ENCODE peak calls at places on chromosomes 12 and 14, in ten cellular contexts. K, L, W, U, O, F, S, E, G and Y are unnamed samples. For H3K4me1, the result is how much of the 10 kb centered on the place peaks cover.

GRCh38 chr12:67633708-67634107 is 14.8 kb upstream of the DYRK2 start:
- DNase-seq in E (no peak), U (no peak), G (no peak), S (no peak), K (no peak), W (no peak), L (no peak), O (peak), F (no peak), Y (peak)

GRCh38 chr12:110171636-110172035 is 47.5 kb downstream of the IFT81 start:
- DNase-seq in S (no peak), O (no peak), W (no peak), U (no peak), F (no peak), E (no peak), K (no peak), G (no peak), L (no peak), Y (no peak)

GRCh38 chr14:87944987-87945604 is 47.9 kb downstream of the GALC start:
- DNase-seq in F (peak), L (peak), E (no peak), S (peak), U (peak), K (peak), W (peak), G (no peak), O (no peak), Y (no peak)

GRCh38 chr14:100879782-100880181 is 23.7 kb downstream of the RTL1 start:
- DNase-seq in G (peak), F (no peak), K (no peak), W (no peak), U (no peak), E (no peak), S (no peak), L (no peak), O (no peak), Y (no peak)

GRCh38 chr14:58844544-58844943 is 206.8 kb downstream of the DACT1 start:
- DNase-seq in S (no peak), O (no peak), U (no peak), L (no peak), W (no peak), E (no peak), F (no peak), K (no peak), G (no peak), Y (no peak)

GRCh38 chr12:47124451-47124850 is 44.7 kb upstream of the AMIGO2 start:
- DNase-seq in E (no peak), O (no peak), U (no peak), L (no peak), G (no peak), F (no peak), S (peak), W (no peak), K (peak), Y (no peak)

GRCh38 chr12:31117203-31118011 is 43.7 kb downstream of the DDX11 start:
- DNase-seq in S (peak), E (no peak), F (peak), O (peak), G (no peak), U (peak), K (peak), W (peak), L (peak), Y (no peak)

GRCh38 chr14:101839236-101839635 is 77.7 kb downstream of the PPP2R5C start:
- DNase-seq in L (no peak), S (no peak), K (no peak), W (no peak), F (no peak), O (peak), G (no peak), E (peak), U (peak), Y (no peak)

GRCh38 chr14:64628940-64629403 is 75.3 kb upstream of the PLEKHG3 start:
- DNase-seq in E (no peak), W (no peak), K (peak), G (no peak), L (no peak), U (no peak), S (peak), F (peak), O (peak), Y (no peak)

GRCh38 chr14:50059773-50060629 is 56.4 kb downstream of the VCPKMT start:
- DNase-seq in K (no peak), W (no peak), G (no peak), U (no peak), L (no peak), E (no peak), S (no peak), O (no peak), F (no peak), Y (no peak)

GRCh38 chr12:108560321-108560721 is 652 bp downstream of the SART3 start:
- DNase-seq in K (peak), O (no peak), L (no peak), F (no peak), U (no peak), W (no peak), S (peak), G (no peak), E (no peak), Y (no peak)

GRCh38 chr14:83164591-83164990 is 1630.9 kb upstream of the SEL1L start:
- DNase-seq in W (no peak), E (no peak), O (no peak), F (no peak), L (no peak), G (no peak), K (no peak), S (no peak), U (no peak), Y (no peak)

GRCh38 chr14:50615566-50615965 is 52.5 kb downstream of the SAV1 start:
- DNase-seq in G (no peak), L (no peak), S (no peak), E (no peak), K (no peak), O (no peak), U (no peak), F (no peak), W (no peak), Y (no peak)

GRCh38 chr12:29316772-29317171 is 64.2 kb downstream of the ERGIC2 start:
- DNase-seq in E (no peak), U (no peak), L (no peak), S (peak), K (peak), O (no peak), F (no peak), W (peak), G (no peak), Y (no peak)

GRCh38 chr12:49905718-49906314 is 2.1 kb upstream of the FAIM2 start:
- DNase-seq in W (no peak), F (no peak), L (no peak), S (no peak), E (no peak), G (no peak), O (no peak), K (no peak), U (no peak), Y (no peak)

GRCh38 chr14:65824285-65824977 is 411.9 kb downstream of the FUT8 start:
- DNase-seq in O (peak), E (peak), G (no peak), F (peak), U (peak), K (peak), S (peak), L (peak), W (peak), Y (peak)

GRCh38 chr14:54625158-54625557 is 58.2 kb downstream of the SAMD4A start:
- DNase-seq in K (no peak), G (no peak), S (peak), F (no peak), O (no peak), L (no peak), E (no peak), W (no peak), U (no peak), Y (no peak)

GRCh38 chr14:23653046-23653445 is 16.9 kb downstream of the DHRS2 start:
- DNase-seq in K (no peak), G (no peak), W (no peak), O (no peak), U (no peak), S (no peak), F (no peak), E (no peak), L (no peak), Y (no peak)

GRCh38 chr12:53160000-53160399 is 20.5 kb upstream of the ZNF740 start:
- DNase-seq in S (no peak), O (no peak), L (no peak), W (no peak), U (no peak), K (no peak), E (no peak), G (no peak), F (no peak), Y (no peak)

GRCh38 chr14:102071283-102071998 is 15.4 kb downstream of the HSP90AA1 start:
- DNase-seq in G (no peak), U (no peak), W (no peak), L (no peak), K (peak), O (no peak), E (no peak), S (peak), F (no peak), Y (no peak)

GRCh38 chr12:51911307-51911706 is 4.0 kb downstream of the ACVRL1 start:
- DNase-seq in S (no peak), G (no peak), K (no peak), L (no peak), O (no peak), F (no peak), E (no peak), W (no peak), U (no peak), Y (no peak)
- H3K4me3 ChIP-seq in S (no peak), G (no peak), K (no peak), L (no peak), O (no peak), F (no peak), E (no peak), W (no peak), U (no peak), Y (no peak)

DNA sequence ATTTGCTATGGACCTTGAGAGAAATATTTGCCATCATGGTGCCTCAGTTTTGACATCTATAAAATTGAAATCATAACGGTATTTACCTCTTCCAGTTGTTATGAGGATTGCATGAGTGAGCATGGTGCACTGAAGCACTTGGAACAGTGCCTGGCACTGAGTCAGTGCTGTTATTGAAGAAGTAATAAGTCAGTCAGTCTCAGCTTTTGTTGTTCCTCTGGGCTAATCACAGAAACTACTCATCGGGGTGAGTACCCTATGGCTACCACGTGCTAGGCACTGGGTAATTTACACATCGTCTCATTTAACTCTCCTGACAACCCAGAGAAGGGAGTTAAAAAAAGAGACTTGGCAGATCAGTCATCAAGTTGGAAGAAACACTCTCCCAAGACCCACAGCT is 159.5 kb upstream of the NRXN3 start:
- DNase-seq in S (no peak), G (no peak), W (no peak), L (no peak), K (peak), F (no peak), O (peak), U (no peak), E (no peak), Y (peak)
- H3K4me1 ChIP-seq in S (under half), G (under half), W (under half), L (under half), K (under half), F (under half), O (under half), U (under half), E (under half), Y (under half)

GRCh38 chr12:114444422-114445279 is 38.7 kb upstream of the TBX5 start:
- DNase-seq in U (no peak), L (no peak), W (peak), K (no peak), O (no peak), E (no peak), G (no peak), S (peak), F (no peak), Y (no peak)

GRCh38 chr12:114447799-114448617 is 42.1 kb upstream of the TBX5 start:
- DNase-seq in F (no peak), W (no peak), S (no peak), U (no peak), E (no peak), G (no peak), O (no peak), K (no peak), L (no peak), Y (no peak)

GRCh38 chr12:114445401-114446323 is 39.7 kb upstream of the TBX5 start:
- DNase-seq in K (no peak), E (no peak), G (no peak), F (no peak), W (no peak), L (no peak), O (no peak), S (no peak), U (no peak), Y (no peak)

GRCh38 chr12:114448618-114448933 is 42.6 kb upstream of the TBX5 start:
- DNase-seq in O (no peak), K (no peak), W (peak), S (no peak), U (no peak), G (no peak), L (no peak), E (no peak), F (no peak), Y (no peak)

DNA sequence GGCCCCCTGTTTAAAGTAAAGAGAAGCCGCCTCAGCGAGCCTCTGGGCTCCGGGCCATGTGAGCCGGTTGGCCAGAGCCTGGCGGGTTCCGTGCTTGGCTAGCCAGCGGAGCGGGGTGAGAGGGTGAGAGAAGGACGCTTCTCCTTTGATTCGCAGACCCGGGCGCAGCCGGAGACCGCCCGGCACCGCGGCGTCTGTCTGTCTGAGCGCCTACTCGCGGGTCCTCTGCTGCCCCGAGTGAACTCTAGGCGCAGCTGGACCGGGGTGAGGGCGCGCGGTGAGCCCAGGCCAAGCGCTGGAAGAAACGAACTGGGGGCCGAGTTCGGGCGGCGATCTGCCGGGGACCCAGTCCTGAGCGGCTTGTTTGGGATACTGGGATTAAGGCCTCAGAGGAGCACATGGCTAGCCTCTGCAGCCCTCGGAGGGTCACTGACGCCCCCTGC is 41.4 kb upstream of the TBX5 start:
- DNase-seq in S (no peak), K (no peak), U (no peak), W (peak), F (no peak), G (no peak), E (no peak), O (peak), L (no peak), Y (no peak)
- H3K4me3 ChIP-seq in S (peak), K (no peak), U (no peak), W (peak), F (no peak), G (no peak), E (no peak), O (no peak), L (no peak), Y (no peak)

DNA sequence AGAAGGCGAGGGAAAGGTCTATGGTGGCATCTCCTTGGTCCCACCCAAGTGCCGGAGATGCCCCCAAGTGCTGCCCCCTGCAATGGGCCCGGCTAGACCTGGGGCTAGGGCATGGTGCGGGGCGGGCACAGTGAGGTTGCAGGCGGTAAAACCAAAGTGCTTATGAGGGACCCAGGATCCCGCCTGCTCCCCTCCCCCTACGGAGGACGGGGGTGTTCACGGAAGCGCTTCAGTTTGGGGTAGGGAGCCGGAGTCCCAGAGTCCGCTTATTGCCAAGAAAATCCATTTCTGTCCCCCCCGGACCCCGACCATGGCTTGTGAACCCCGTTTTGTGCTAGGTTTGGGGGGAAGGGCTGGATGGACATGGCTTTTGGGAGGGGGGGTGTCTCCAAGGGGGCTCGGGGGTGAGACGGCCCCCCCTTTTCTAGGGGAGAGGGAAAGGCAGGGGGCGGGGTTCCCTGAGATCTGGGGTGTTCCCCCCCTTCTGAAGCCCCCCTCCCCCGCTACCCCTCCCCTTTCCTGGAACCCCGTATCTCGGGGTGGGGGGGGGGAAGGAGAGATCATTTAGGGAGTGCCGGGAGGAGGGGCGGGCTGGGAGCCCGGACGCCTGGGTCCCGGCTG is 5.4 kb upstream of the GPR84 start:
- DNase-seq in L (no peak), K (no peak), E (no peak), O (no peak), S (no peak), G (no peak), W (no peak), U (no peak), F (no peak), Y (no peak)
- H3K4me1 ChIP-seq in L (under half), K (under half), E (under half), O (under half), S (under half), G (under half), W (under half), U (under half), F (under half), Y (under half)

DNA sequence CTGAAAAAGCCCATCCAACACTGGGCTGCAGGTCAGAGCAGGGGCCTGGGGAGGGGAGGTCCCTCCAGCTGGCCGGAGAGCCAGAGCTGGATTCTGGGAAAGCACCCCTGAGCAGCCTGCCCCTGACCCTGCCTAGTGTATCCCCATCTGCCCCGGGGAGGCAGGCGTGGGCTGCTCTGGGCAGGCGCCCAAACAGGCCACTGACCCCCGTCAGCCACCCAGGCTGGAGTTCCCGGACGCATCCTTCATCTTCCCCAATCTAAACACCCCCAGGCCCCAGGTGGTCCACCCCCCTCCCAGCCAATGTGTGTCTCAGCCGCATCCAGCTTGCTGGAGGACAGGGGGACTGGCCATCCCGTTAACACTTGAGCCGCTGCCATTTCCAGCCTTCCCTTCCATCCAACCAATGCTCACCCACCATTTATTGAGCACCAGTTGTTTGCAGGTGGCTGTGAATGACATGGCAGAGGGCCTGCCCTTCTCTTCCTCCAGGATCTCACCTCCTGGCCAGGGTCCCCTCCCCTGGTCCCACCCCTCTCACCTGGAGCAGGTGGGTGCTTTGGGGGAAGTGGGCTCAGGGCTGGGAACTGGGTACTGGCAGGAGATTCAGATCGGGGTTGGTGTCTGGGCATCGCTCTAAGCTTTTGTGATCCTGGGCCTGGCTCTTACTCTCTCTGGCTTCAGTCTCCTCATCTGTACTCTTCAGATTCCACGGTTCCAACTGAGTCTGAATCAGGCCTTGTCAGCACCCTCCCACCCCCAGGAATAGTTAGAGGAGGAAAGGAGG is 743 bp upstream of the DTX1 start:
- DNase-seq in S (no peak), U (no peak), K (no peak), E (peak), W (no peak), O (no peak), F (no peak), L (no peak), G (no peak), Y (no peak)
- H3K4me3 ChIP-seq in S (no peak), U (peak), K (no peak), E (peak), W (no peak), O (no peak), F (no peak), L (peak), G (no peak), Y (no peak)

DNA sequence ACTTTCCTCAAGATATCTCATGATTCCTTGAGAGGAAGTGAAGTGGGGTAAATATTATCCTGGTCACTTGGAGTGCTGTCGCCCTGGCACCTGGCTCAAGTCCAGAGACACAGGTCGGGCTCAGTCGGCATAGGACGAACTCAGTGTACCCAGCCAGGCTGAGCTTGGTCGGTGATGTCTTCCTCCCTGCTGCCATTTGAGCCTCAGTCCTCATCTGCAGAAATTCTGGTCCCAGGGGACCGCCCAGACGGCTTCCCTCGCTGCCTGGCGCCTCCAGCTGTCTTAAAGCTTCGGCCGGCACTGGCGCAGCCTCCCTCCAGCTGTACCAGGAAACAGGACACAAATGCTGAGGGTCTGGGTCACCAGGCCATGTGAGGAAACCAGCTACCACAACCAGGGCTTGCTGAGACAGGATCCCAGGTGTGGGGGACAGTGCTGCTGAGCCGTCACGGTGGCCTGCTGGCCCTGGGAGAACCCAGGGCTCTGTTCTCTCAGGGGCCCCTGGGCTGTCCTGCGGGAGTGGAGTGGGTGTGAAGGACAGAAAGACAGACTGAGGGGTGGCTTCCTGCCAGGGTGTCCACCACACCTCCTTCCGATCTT is 5.0 kb upstream of the KLC1 start:
- DNase-seq in E (no peak), S (no peak), O (peak), W (no peak), U (no peak), G (peak), F (no peak), K (no peak), L (no peak), Y (peak)
- H3K4me1 ChIP-seq in E (under half), S (under half), O (under half), W (under half), U (under half), G (under half), F (under half), K (under half), L (under half), Y (under half)

DNA sequence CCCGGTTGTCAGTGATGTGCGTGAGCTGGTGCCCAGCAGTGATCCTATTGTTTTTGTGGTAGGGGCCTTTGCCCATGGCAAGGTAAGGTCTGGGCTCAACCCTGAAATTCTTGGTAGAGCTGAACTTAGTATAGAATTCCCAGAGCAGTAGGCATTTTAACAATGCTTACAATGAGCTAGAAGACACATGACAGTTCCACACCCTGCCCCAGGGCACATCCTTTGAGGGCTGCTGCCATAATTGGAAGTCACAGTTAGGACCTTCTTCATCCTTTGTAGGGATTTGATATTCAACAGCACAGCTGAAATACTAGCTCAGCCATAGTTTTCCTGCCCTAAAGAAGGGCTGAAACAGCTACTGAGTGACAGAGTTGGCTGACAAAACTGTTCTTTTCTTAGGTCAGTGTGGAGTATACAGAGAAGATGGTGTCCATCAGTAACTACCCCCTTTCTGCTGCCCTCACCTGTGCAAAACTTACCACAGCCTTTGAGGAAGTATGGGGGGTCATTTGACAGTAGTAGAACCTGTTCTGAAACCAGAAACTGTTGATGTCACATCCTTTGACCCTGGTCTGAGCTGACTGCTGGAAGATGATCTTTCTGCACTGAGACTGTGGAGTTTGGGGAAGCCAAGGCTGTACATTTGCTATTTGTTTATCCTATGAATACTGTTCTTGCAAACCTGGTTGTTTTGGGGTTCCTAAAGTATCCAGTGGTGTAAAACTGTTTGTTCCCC is 4.8 kb downstream of the EMG1 start:
- DNase-seq in K (no peak), O (no peak), S (no peak), L (no peak), F (no peak), U (no peak), G (no peak), W (no peak), E (no peak), Y (no peak)
- H3K4me3 ChIP-seq in K (no peak), O (no peak), S (no peak), L (no peak), F (no peak), U (no peak), G (no peak), W (no peak), E (no peak), Y (no peak)